ENCODE peak calls at places on chromosomes 12 and 14, in six cellular contexts. N is AG04450, P is tibial nerve, Y is RWPE2, C is HL-60, O is left ventricle myocardium inferior. K is an unnamed sample.

GRCh38 chr14:49972199-49972671 is 79.4 kb downstream of the ARF6 start:
- DNase-seq in O (no peak), Y (no peak), N (no peak), C (peak), P (peak), K (no peak)

GRCh38 chr12:92863255-92863654 is 65.8 kb downstream of the EEA1 start:
- DNase-seq in O (no peak), P (no peak), C (no peak), N (no peak), Y (no peak), K (no peak)

GRCh38 chr14:52706286-52706685 is 714 bp upstream of the PSMC6 start:
- DNase-seq in Y (no peak), N (no peak), C (no peak), P (no peak), O (no peak), K (peak)

GRCh38 chr14:88255798-88256197 is 67.3 kb downstream of the KCNK10 start:
- DNase-seq in P (no peak), O (no peak), N (no peak), C (no peak), Y (no peak), K (no peak)

GRCh38 chr12:48285751-48286650 is 64.7 kb downstream of the ZNF641 start:
- DNase-seq in O (no peak), C (no peak), P (no peak), N (no peak), Y (no peak), K (no peak)

GRCh38 chr12:19778111-19778688 is 338.9 kb downstream of the AEBP2 start:
- DNase-seq in Y (no peak), C (no peak), O (no peak), P (no peak), N (no peak), K (no peak)

GRCh38 chr12:91384391-91384790 is 201.8 kb upstream of the DCN start:
- DNase-seq in C (no peak), N (no peak), Y (no peak), O (no peak), P (no peak), K (no peak)

GRCh38 chr12:17134315-17134714 is 528.4 kb upstream of the LMO3 start:
- DNase-seq in N (no peak), P (no peak), Y (no peak), C (no peak), O (no peak), K (no peak)

GRCh38 chr12:105598032-105598431 is 267.5 kb downstream of the C12orf75 start:
- DNase-seq in C (no peak), O (no peak), P (no peak), Y (no peak), N (no peak), K (no peak)

GRCh38 chr12:132746621-132747020 is 15.0 kb downstream of the ANKLE2 start:
- DNase-seq in Y (no peak), C (no peak), O (no peak), N (no peak), P (no peak), K (no peak)

GRCh38 chr12:124007356-124007755 is 34.3 kb downstream of the ZNF664 start:
- DNase-seq in C (no peak), Y (no peak), O (no peak), P (no peak), N (no peak), K (no peak)

GRCh38 chr14:83867871-83868270 is 1662.1 kb upstream of the FLRT2 start:
- DNase-seq in O (no peak), C (no peak), Y (no peak), N (no peak), P (peak), K (no peak)

GRCh38 chr12:107196681-107197080 is 103.3 kb upstream of the CRY1 start:
- DNase-seq in N (peak), Y (no peak), O (no peak), C (no peak), P (no peak), K (no peak)

GRCh38 chr12:106774808-106775524 is 484 bp downstream of the RIC8B start:
- DNase-seq in C (no peak), P (no peak), Y (no peak), N (no peak), O (peak), K (no peak)

GRCh38 chr12:19018302-19018980 is 111.1 kb upstream of the PLEKHA5 start:
- DNase-seq in Y (no peak), P (no peak), N (peak), O (no peak), C (no peak), K (no peak)

GRCh38 chr12:122738561-122738960 is 7.9 kb upstream of the HCAR1 start:
- DNase-seq in Y (peak), P (no peak), N (no peak), O (no peak), C (no peak), K (no peak)

GRCh38 chr14:29353473-29353872 is 574.2 kb downstream of the PRKD1 start:
- DNase-seq in N (no peak), P (no peak), O (no peak), Y (no peak), C (no peak), K (no peak)

GRCh38 chr12:75553865-75554555 is 42.6 kb upstream of the KRR1 start:
- DNase-seq in O (no peak), P (no peak), Y (no peak), C (no peak), N (no peak), K (no peak)

GRCh38 chr12:119375170-119375569 is 40.6 kb downstream of the CCDC60 start:
- DNase-seq in O (no peak), P (no peak), Y (no peak), C (no peak), N (no peak), K (no peak)

GRCh38 chr12:85872497-85873091 is 1.5 kb upstream of the NTS start:
- DNase-seq in O (no peak), C (peak), P (no peak), N (peak), Y (no peak), K (no peak)

GRCh38 chr12:85865905-85866304 is 8.2 kb upstream of the NTS start:
- DNase-seq in Y (no peak), O (peak), N (no peak), P (no peak), C (no peak), K (no peak)

GRCh38 chr12:85866929-85867776 is 6.9 kb upstream of the NTS start:
- DNase-seq in O (no peak), N (peak), C (peak), Y (no peak), P (peak), K (no peak)
- H3K27ac ChIP-seq in O (peak), N (no peak), C (no peak), Y (no peak), P (no peak), K (no peak)

DNA sequence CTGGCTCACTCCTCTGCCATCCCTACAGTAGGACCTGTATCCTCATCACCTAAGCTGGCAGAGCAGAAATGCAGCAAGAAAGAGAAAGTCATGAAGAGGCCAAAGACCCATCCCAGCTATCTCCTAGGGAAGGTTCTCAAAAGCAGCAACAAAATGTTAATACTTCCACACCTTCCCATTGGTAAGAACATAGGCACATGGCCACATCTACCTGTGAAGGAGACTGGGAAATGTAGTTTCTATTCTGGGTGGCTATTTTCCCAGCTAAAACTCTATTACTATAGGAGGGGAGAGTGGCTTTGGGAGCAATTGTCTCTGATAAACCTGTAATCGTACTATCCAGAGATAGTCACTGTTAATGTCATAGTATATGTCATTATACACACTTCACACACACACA is 13.7 kb upstream of the EIF2B2 start:
- DNase-seq in C (no peak), P (no peak), N (no peak), O (no peak), Y (peak), K (no peak)
- H3K27ac ChIP-seq in C (no peak), P (no peak), N (no peak), O (no peak), Y (peak), K (no peak)

GRCh38 chr14:64059454-64060198 is 206.8 kb downstream of the SYNE2 start:
- DNase-seq in O (no peak), C (no peak), Y (no peak), N (no peak), P (no peak), K (no peak)

GRCh38 chr14:64060648-64061096 is 207.9 kb downstream of the SYNE2 start:
- DNase-seq in Y (no peak), N (no peak), C (no peak), P (no peak), O (no peak), K (no peak)

GRCh38 chr14:64061115-64061514 is 208.3 kb downstream of the SYNE2 start:
- DNase-seq in N (no peak), O (no peak), Y (no peak), P (no peak), C (no peak), K (no peak)

GRCh38 chr14:64061706-64062105 is 208.9 kb downstream of the SYNE2 start:
- DNase-seq in O (no peak), N (no peak), P (no peak), Y (no peak), C (no peak), K (no peak)

DNA sequence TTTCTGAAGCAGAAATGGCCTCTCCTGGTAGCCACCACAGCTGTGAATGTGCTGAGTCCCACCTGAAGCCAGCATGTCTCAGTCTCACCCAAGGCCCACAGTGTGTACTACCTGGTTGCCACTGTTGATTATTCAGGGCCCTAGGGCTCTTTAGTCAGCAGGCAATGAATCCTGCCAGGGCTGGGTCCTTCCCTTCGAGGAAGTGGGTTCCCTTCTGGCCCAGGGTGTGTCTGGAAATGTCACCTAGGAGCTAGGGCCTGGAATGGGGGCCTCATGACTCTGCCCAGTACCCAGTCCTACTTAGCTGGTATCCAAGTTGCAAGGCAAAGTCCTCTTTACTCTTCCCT is 207.4 kb downstream of the SYNE2 start:
- DNase-seq in P (no peak), O (no peak), N (no peak), C (no peak), Y (no peak), K (no peak)
- H3K27ac ChIP-seq in P (no peak), O (no peak), N (no peak), C (no peak), Y (peak), K (no peak)

DNA sequence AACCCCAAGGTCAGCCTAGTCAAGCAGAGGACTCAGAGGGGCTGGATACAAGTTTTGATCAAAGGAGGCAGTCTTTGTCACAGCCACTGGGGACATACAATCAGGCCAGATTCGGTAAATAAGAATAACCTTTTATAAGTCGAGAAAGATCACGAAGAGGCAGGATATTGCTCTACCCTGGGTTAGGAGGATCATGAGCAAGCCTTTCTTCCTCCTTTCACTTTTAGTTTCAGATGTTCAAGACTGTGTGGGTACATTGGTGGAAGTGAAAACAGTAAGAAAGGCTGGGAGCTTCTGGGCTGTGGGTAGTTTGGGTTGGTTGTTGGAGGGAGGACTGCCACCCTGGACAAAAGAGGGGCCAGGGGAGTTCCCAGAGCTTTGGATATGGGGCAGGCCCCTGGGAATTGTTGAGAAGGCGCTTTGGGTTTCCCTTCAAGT is 127.7 kb downstream of the SNAPC1 start:
- DNase-seq in P (no peak), Y (no peak), C (no peak), O (no peak), N (no peak), K (no peak)
- H3K27ac ChIP-seq in P (no peak), Y (no peak), C (no peak), O (no peak), N (no peak), K (no peak)

K was measured in CD4-positive, alpha-beta T cell.